ENCODE peak calls at places on chromosomes 12 and 14, in four cellular contexts. U, E, Z and B are unnamed samples.
A peak's percentile ranks its signal among the peaks of the same experiment; 100 is the strongest.

GRCh38 chr12:113392988-113393579 is 10.6 kb downstream of the SDS start:
- DNase-seq in Z (no peak), E (no peak), U (peak; percentile 94), B (peak; percentile 59)

GRCh38 chr12:93982847-93983315 is 165.5 kb upstream of the PLXNC1 start:
- DNase-seq in U (no peak), E (no peak), Z (peak; percentile 61), B (no peak)

GRCh38 chr14:89616425-89617141 is 199.6 kb upstream of the FOXN3 start:
- DNase-seq in Z (no peak), U (no peak), E (no peak), B (no peak)

GRCh38 chr14:59325906-59326305 is 137.4 kb downstream of the DAAM1 start:
- DNase-seq in E (no peak), U (no peak), Z (no peak), B (no peak)

GRCh38 chr12:112218150-112218549 is 92.8 kb downstream of the TRAFD1 start:
- DNase-seq in E (no peak), Z (no peak), U (no peak), B (no peak)

GRCh38 chr14:89912667-89913211 is 41.8 kb downstream of the EFCAB11 start:
- DNase-seq in E (peak; percentile 84), Z (peak; percentile 99), U (no peak), B (no peak)

GRCh38 chr12:105705765-105706164 is 375.3 kb downstream of the C12orf75 start:
- DNase-seq in Z (no peak), E (no peak), U (peak; percentile 67), B (no peak)

GRCh38 chr12:120010661-120011230 is 21.7 kb downstream of the BICDL1 start:
- DNase-seq in U (no peak), Z (no peak), E (peak; percentile 62), B (no peak)

GRCh38 chr12:62517887-62518286 is 51.3 kb downstream of the MON2 start:
- DNase-seq in Z (no peak), E (no peak), U (no peak), B (no peak)

GRCh38 chr12:123948401-123949117 is 24.1 kb downstream of the CCDC92 start:
- DNase-seq in Z (no peak), E (no peak), U (no peak), B (no peak)

GRCh38 chr12:7376196-7376595 is 67.8 kb downstream of the CD163L1 start:
- DNase-seq in Z (no peak), E (no peak), U (no peak), B (no peak)

GRCh38 chr14:23366163-23366921 is 1.4 kb upstream of the EFS start:
- DNase-seq in Z (no peak), U (peak; percentile 93), E (no peak), B (no peak)

GRCh38 chr12:2686280-2686646 is 108.5 kb upstream of the FKBP4 start:
- DNase-seq in Z (no peak), U (no peak), E (no peak), B (no peak)

GRCh38 chr12:130433411-130433810 is 95.7 kb downstream of the PIWIL1 start:
- DNase-seq in U (no peak), E (no peak), Z (no peak), B (no peak)

GRCh38 chr12:104748790-104749189 is 209.3 kb downstream of the SLC41A2 start:
- DNase-seq in Z (no peak), U (no peak), E (no peak), B (no peak)

GRCh38 chr12:12333980-12334709 is 15.9 kb downstream of the MANSC1 start:
- DNase-seq in U (peak; percentile 63), E (no peak), Z (no peak), B (peak; percentile 19)

GRCh38 chr12:52183544-52183910 is 8.3 kb downstream of the KRT80 start:
- DNase-seq in U (no peak), Z (no peak), E (no peak), B (no peak)

GRCh38 chr12:63420206-63420644 is 248.1 kb downstream of the DPY19L2 start:
- DNase-seq in U (peak; percentile 80), Z (peak; percentile 13), E (peak; percentile 52), B (peak; percentile 24)

GRCh38 chr14:84006643-84007137 is 1523.3 kb upstream of the FLRT2 start:
- DNase-seq in Z (no peak), U (no peak), E (no peak), B (no peak)

GRCh38 chr12:116876151-116876869 is 4.9 kb downstream of the HRK start:
- DNase-seq in E (no peak), U (peak; percentile 50), Z (no peak), B (no peak)

GRCh38 chr12:27711312-27711682 is 665 bp downstream of the MRPS35 start:
- DNase-seq in Z (no peak), E (no peak), U (no peak), B (no peak)

GRCh38 chr14:71586131-71586893 is 345.9 kb upstream of the RGS6 start:
- DNase-seq in E (no peak), Z (peak; percentile 21), U (no peak), B (no peak)

GRCh38 chr14:57656853-57657252 is 163.2 kb upstream of the CCDC198 start:
- DNase-seq in U (no peak), Z (no peak), E (no peak), B (no peak)

GRCh38 chr12:121740847-121741246 is 28.3 kb downstream of the TMEM120B start:
- DNase-seq in U (no peak), E (no peak), Z (no peak), B (no peak)

GRCh38 chr12:122508163-122508562 is 7.4 kb upstream of the ZCCHC8 start:
- DNase-seq in Z (no peak), E (no peak), U (no peak), B (no peak)

GRCh38 chr12:114935658-114936057 is 251.7 kb upstream of the TBX3 start:
- DNase-seq in U (no peak), E (no peak), Z (no peak), B (no peak)
- TF ChIP-seq CTCF in U (no peak), E (no peak), Z (peak; percentile 20), B (no peak)

GRCh38 chr12:4307593-4308333 is 13.2 kb upstream of the TIGAR start:
- DNase-seq in Z (peak; percentile 52), E (peak; percentile 76), U (peak; percentile 86), B (no peak)
- TF ChIP-seq CTCF in Z (peak; percentile 77), E (peak; percentile 76), U (peak; percentile 58), B (peak; percentile 34)

DNA sequence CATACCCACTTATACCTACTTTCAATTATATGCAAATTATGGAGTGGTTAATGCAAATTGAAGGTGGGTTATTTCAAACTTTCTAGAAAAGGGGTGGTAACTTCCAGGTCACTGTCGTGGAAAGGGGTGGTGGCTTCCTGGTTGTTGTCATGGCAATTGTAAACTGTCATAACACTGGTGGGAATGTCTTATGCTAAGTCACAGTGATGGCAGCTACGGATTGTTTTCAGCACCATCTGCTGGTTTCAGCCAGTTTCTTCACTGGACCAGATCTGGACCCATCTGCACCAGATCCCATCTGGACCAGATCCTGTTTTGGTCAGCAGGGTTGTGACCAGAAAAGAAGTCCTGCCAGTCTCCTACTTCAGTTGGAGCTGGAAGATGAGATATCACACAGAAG is 1469.3 kb downstream of the AACS start:
- DNase-seq in U (no peak), Z (no peak), E (no peak), B (no peak)
- TF ChIP-seq CTCF in U (no peak), Z (peak; percentile 25), E (no peak), B (no peak)

GRCh38 chr12:89525824-89526770 is at the start of gene POC1B:
- DNase-seq in Z (no peak), U (peak; percentile 86), E (peak; percentile 77), B (peak; percentile 56)
- TF ChIP-seq CTCF in Z (no peak), U (no peak), E (no peak), B (no peak)

DNA sequence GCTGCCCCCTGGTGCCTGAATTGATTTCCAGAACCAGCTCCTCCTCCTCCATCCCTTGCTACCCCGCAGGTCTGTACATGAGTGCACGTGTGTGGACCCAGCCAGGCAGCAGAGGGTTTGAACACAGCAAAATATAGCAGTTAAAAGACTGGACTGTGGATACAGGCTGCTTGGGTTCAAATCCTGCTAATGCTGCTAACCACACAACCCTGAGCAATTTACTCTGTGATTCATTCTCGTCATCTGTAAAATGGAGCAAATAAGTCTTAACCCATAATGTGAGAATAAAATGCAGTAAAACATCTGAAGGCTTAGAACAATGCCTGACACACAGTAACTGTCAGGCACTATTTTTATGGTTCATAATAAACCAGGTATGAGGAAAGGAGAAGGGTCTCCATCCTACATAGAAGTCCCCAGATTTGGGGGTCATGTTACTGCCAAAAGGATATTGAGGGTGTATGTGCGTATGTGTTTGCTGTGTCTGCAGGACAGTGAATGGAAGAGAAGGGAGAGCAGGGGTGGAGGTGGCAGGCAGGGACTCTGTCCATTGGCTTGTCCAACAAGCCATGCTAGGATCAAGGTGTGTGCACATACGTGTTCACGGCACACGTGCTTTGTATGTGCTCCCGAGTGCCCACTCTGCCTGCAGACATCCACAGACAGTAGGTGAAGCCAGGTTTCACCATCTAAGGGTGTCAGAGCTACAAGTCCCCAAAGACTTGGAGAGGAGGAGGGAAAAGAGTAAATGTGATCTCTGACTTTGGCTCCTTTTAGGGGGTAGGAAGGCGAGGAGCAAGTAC is 1.5 kb upstream of the STAT6 start:
- DNase-seq in Z (no peak), U (no peak), E (no peak), B (no peak)
- TF ChIP-seq CTCF in Z (peak; percentile 85), U (no peak), E (peak; percentile 38), B (peak; percentile 92)

GRCh38 chr14:99150236-99150635 is 121.8 kb downstream of the BCL11B start:
- DNase-seq in E (no peak), Z (no peak), U (no peak), B (no peak)
- TF ChIP-seq CTCF in E (no peak), Z (no peak), U (no peak), B (no peak)

DNA sequence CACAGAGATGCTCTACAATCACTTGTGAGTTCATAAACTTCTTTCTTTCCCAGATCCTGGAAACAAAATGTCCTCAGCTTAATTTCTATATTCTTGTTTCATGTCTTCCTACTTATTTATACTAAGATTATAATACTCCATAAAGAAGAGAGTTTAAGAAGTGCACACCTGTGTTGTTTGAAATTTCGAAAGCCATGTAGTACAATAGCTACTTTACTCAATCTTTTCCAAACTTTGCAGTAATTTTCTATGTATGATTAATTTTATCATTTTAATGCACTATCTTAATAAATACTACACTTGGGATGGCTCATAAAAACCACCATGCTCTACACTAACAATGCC is 300 bp upstream of the TTC5 start:
- DNase-seq in U (no peak), Z (no peak), E (no peak), B (no peak)
- TF ChIP-seq CTCF in U (no peak), Z (no peak), E (peak; percentile 0), B (no peak)

GRCh38 chr14:95884377-95884776 is 7.7 kb downstream of the TUNAR start:
- DNase-seq in E (no peak), Z (no peak), U (no peak), B (no peak)
- TF ChIP-seq CTCF in E (no peak), Z (no peak), U (no peak), B (no peak)

DNA sequence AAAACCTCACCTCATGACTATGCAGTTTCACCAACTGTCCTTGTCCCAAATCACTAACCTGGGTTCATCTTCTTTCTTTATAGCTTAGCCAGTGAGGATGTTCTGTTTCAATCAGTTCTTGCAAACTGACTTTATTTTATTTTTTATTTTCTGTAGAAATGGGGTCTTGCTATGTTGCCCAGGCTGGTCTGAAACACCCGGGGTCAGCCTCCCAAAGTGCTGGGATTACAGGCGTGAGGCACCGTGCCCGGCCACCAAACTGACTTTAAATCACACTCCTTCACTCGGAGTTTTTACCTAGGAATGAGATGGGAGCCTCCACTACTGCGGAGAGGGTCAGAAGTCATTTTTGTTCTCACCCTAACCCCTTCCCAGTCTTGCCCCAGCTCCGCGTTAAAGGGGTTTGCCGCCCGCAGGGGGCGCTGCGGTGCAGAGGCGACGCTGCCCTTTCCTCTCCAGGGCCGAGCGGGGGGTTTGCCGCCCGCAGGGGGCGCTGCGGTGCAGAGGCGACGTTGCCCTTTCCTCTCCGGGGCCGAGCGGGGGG is 7.0 kb upstream of the B4GALNT3 start:
- DNase-seq in Z (no peak), U (peak; percentile 28), E (no peak), B (no peak)
- TF ChIP-seq CTCF in Z (peak; percentile 41), U (no peak), E (no peak), B (no peak)